ENCODE peak calls at places on chromosomes 4 and X, in four cellular contexts. One of them, this sample, is unnamed.

GRCh38 chrX:109632906-109633504 is 8.0 kb upstream of the KCNE5 start:
- DNase-seq in mucosa of descending colon: no peak
- DNase-seq in ovary: no peak
- DNase-seq in cardiac fibroblast: peak
- DNase-seq in this sample: peak

GRCh38 chr4:168335621-168336020 is 17.1 kb upstream of the DDX60 start:
- DNase-seq in ovary: no peak
- DNase-seq in mucosa of descending colon: no peak
- DNase-seq in cardiac fibroblast: no peak
- DNase-seq in this sample: no peak

GRCh38 chr4:88705223-88705622 is 7.6 kb upstream of the NAP1L5 start:
- DNase-seq in cardiac fibroblast: no peak
- DNase-seq in mucosa of descending colon: no peak
- DNase-seq in ovary: no peak
- DNase-seq in this sample: no peak

GRCh38 chr4:189021831-189022230 is 882.6 kb downstream of the TRIML1 start:
- DNase-seq in mucosa of descending colon: no peak
- DNase-seq in ovary: no peak
- DNase-seq in cardiac fibroblast: peak
- DNase-seq in this sample: peak

GRCh38 chr4:1082215-1083182 is 30.9 kb downstream of the RNF212 start:
- DNase-seq in mucosa of descending colon: peak
- DNase-seq in cardiac fibroblast: peak
- DNase-seq in ovary: no peak
- DNase-seq in this sample: peak

GRCh38 chr4:98504091-98504490 is 154.3 kb downstream of the TSPAN5 start:
- DNase-seq in cardiac fibroblast: no peak
- DNase-seq in mucosa of descending colon: no peak
- DNase-seq in ovary: no peak
- DNase-seq in this sample: no peak

GRCh38 chrX:141468940-141469339 is 115.6 kb downstream of the SPANXA1 start:
- DNase-seq in cardiac fibroblast: peak
- DNase-seq in mucosa of descending colon: no peak
- DNase-seq in ovary: no peak
- DNase-seq in this sample: peak

GRCh38 chr4:94766856-94767255 is 9.1 kb downstream of the BMPR1B start:
- DNase-seq in ovary: no peak
- DNase-seq in mucosa of descending colon: no peak
- DNase-seq in cardiac fibroblast: peak
- DNase-seq in this sample: peak

GRCh38 chr4:78829296-78829695 is 53.1 kb downstream of the BMP2K start:
- DNase-seq in ovary: no peak
- DNase-seq in mucosa of descending colon: no peak
- DNase-seq in cardiac fibroblast: peak
- DNase-seq in this sample: no peak

GRCh38 chr4:104591505-104591904 is 96.8 kb upstream of the CXXC4 start:
- DNase-seq in mucosa of descending colon: no peak
- DNase-seq in cardiac fibroblast: no peak
- DNase-seq in ovary: no peak
- DNase-seq in this sample: no peak

GRCh38 chr4:32172761-32173160 is 1452.6 kb downstream of the PCDH7 start:
- DNase-seq in mucosa of descending colon: no peak
- DNase-seq in cardiac fibroblast: peak
- DNase-seq in ovary: no peak
- DNase-seq in this sample: no peak

GRCh38 chr4:76630748-76631147 is 195.7 kb downstream of the SHROOM3 start:
- DNase-seq in ovary: no peak
- DNase-seq in cardiac fibroblast: no peak
- DNase-seq in mucosa of descending colon: no peak
- DNase-seq in this sample: no peak

GRCh38 chrX:150616179-150616862 is 47.9 kb downstream of the MTM1 start:
- DNase-seq in cardiac fibroblast: no peak
- DNase-seq in ovary: no peak
- DNase-seq in mucosa of descending colon: no peak
- DNase-seq in this sample: no peak

GRCh38 chr4:25433966-25434667 is 57.1 kb downstream of the ANAPC4 start:
- DNase-seq in cardiac fibroblast: no peak
- DNase-seq in ovary: no peak
- DNase-seq in mucosa of descending colon: no peak
- DNase-seq in this sample: no peak

GRCh38 chr4:48710446-48711209 is 69.5 kb downstream of the FRYL start:
- DNase-seq in cardiac fibroblast: peak
- DNase-seq in mucosa of descending colon: no peak
- DNase-seq in ovary: no peak
- DNase-seq in this sample: peak

GRCh38 chr4:75698162-75698962 is 25.2 kb upstream of the G3BP2 start:
- DNase-seq in cardiac fibroblast: no peak
- DNase-seq in ovary: no peak
- DNase-seq in mucosa of descending colon: no peak
- DNase-seq in this sample: no peak

GRCh38 chrX:22135171-22135711 is 103.1 kb downstream of the PHEX start:
- DNase-seq in mucosa of descending colon: no peak
- DNase-seq in ovary: no peak
- DNase-seq in cardiac fibroblast: peak
- DNase-seq in this sample: peak

GRCh38 chr4:139835006-139835405 is 169.4 kb downstream of the MGST2 start:
- DNase-seq in mucosa of descending colon: no peak
- DNase-seq in ovary: no peak
- DNase-seq in cardiac fibroblast: no peak
- DNase-seq in this sample: no peak

GRCh38 chrX:6694977-6695376 is 160.1 kb upstream of the VCX3A start:
- DNase-seq in cardiac fibroblast: no peak
- DNase-seq in ovary: no peak
- DNase-seq in mucosa of descending colon: no peak
- DNase-seq in this sample: no peak

GRCh38 chrX:129637217-129638109 is 17.3 kb downstream of the APLN start:
- DNase-seq in mucosa of descending colon: peak
- DNase-seq in ovary: peak
- DNase-seq in cardiac fibroblast: peak
- DNase-seq in this sample: peak

GRCh38 chr4:174522183-174523002 is at the start of gene HPGD:
- DNase-seq in ovary: no peak
- DNase-seq in mucosa of descending colon: peak
- DNase-seq in cardiac fibroblast: peak
- DNase-seq in this sample: peak

DNA sequence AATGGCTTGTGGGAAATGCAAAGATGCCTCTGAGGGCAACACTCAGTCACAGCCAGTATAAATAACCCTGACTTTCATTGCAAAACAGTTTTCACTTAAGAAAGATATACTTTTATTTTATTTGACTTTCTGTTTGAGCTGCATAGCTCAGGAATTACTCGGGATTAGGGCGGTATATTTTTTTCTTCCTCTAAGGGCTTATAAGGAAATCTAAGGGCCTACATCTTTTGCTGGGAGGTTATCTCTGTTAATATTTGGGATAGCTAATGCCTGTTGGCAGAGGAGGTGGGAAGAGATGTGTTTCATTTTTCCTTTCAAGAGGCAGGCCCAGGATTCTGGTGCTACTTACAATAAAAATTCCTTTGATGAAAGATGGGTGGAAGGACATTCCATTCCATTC is 28.8 kb upstream of the EGFL6 start:
- DNase-seq in mucosa of descending colon: no peak
- DNase-seq in cardiac fibroblast: no peak
- DNase-seq in ovary: no peak
- DNase-seq in this sample: no peak
- TF ChIP-seq CTCF in mucosa of descending colon: no peak
- TF ChIP-seq CTCF in cardiac fibroblast: no peak
- TF ChIP-seq CTCF in ovary: no peak
- TF ChIP-seq CTCF in this sample: no peak

GRCh38 chr4:22093126-22093525 is 144.6 kb upstream of the KCNIP4 start:
- DNase-seq in ovary: no peak
- DNase-seq in cardiac fibroblast: no peak
- DNase-seq in mucosa of descending colon: no peak
- DNase-seq in this sample: no peak

GRCh38 chr4:22091906-22092305 is 143.3 kb upstream of the KCNIP4 start:
- DNase-seq in mucosa of descending colon: no peak
- DNase-seq in ovary: no peak
- DNase-seq in cardiac fibroblast: peak
- DNase-seq in this sample: no peak

GRCh38 chr4:22094217-22094616 is 145.6 kb upstream of the KCNIP4 start:
- DNase-seq in ovary: no peak
- DNase-seq in cardiac fibroblast: no peak
- DNase-seq in mucosa of descending colon: no peak
- DNase-seq in this sample: no peak

GRCh38 chr4:22090655-22091350 is 142.2 kb upstream of the KCNIP4 start:
- DNase-seq in mucosa of descending colon: no peak
- DNase-seq in cardiac fibroblast: peak
- DNase-seq in ovary: no peak
- DNase-seq in this sample: peak

DNA sequence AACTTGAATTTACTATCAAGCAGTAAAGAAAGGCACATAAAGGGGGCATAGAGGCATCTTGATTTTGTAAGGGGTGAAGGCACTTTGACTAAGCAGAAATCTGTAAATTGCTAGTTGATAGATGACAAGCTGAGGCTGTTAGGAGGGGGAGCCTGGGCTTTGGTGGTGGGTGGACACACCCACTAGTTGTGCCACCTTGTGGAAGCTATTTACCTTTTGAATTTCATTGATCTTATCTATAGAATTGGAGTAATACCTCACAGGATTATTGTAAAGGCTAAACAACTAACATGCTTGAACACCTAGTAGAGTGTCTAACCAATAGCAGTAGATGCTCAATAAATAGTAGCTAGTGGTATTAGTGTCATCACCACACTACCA is 142.8 kb upstream of the KCNIP4 start:
- DNase-seq in ovary: no peak
- DNase-seq in mucosa of descending colon: no peak
- DNase-seq in cardiac fibroblast: no peak
- DNase-seq in this sample: peak
- TF ChIP-seq CTCF in ovary: no peak
- TF ChIP-seq CTCF in mucosa of descending colon: no peak
- TF ChIP-seq CTCF in cardiac fibroblast: no peak
- TF ChIP-seq CTCF in this sample: no peak

DNA sequence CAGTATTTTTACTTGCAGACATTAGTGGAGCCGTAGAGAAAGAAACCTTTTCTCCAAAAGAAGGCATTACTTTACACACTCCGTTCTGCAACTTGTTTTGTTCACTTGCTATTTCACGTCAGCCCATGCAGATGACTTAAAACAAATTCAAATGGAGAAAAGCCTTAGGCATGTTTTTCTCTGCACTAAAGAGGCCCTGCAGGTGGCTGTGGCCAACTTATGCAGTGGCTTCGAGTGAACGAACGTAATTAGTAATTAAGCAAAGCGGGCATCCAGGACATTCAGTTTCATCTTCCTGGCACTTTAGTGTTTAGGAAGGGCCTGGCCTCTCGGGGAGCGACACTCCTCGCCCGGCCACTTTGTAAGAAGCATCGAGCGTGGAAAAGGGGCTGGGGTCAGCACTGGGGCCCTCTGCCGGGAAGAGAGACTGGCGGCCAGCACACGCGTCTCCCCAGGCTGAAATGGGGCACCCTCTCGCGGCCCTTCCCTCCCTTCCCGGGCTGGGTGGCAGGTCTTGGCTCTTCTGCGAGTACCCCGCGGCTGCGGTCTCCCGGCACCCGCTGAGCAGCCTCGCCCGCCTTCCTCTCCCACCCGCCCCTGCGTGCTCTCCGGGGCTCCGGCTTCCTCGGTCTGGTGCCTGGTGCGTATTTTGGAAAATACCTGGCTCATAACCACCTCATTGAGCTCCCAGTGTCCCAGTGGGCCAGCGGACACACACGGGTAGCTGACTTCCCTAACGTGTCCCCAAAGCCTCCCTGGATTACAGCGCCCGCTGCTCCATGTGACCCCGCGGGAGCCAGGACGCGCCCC is 706 bp upstream of the CYP4V2 start:
- DNase-seq in cardiac fibroblast: peak
- DNase-seq in mucosa of descending colon: peak
- DNase-seq in ovary: no peak
- DNase-seq in this sample: no peak
- TF ChIP-seq CTCF in cardiac fibroblast: no peak
- TF ChIP-seq CTCF in mucosa of descending colon: no peak
- TF ChIP-seq CTCF in ovary: no peak
- TF ChIP-seq CTCF in this sample: no peak

GRCh38 chr4:145618912-145619638 is at the start of gene MMAA:
- DNase-seq in cardiac fibroblast: peak
- DNase-seq in ovary: peak
- DNase-seq in mucosa of descending colon: peak
- DNase-seq in this sample: peak
- TF ChIP-seq CTCF in cardiac fibroblast: peak
- TF ChIP-seq CTCF in ovary: peak
- TF ChIP-seq CTCF in mucosa of descending colon: no peak
- TF ChIP-seq CTCF in this sample: peak

GRCh38 chrX:13876652-13877051 is 59.8 kb upstream of the GPM6B start:
- DNase-seq in cardiac fibroblast: peak
- DNase-seq in ovary: no peak
- DNase-seq in mucosa of descending colon: no peak
- DNase-seq in this sample: peak

DNA sequence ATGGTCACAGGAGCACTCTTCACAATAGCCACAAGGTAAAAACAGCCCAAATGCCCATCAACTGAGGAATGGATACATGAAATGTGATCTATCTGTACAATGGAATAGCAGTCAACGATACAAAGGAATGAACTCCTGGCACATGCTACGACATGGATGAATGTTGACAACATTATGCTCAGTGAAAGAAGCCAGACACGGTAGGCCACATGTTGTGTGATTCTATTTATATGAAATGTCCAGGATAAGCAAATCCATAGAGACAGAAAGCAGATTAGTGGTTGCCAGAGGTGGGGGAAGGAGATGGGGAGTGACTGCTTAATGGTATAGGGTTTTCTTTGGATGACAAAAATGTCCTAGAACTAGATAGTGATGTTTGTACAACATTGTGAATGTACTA is 58.7 kb upstream of the GPM6B start:
- DNase-seq in ovary: no peak
- DNase-seq in cardiac fibroblast: no peak
- DNase-seq in mucosa of descending colon: no peak
- DNase-seq in this sample: no peak
- TF ChIP-seq CTCF in ovary: no peak
- TF ChIP-seq CTCF in cardiac fibroblast: no peak
- TF ChIP-seq CTCF in mucosa of descending colon: no peak
- TF ChIP-seq CTCF in this sample: no peak

DNA sequence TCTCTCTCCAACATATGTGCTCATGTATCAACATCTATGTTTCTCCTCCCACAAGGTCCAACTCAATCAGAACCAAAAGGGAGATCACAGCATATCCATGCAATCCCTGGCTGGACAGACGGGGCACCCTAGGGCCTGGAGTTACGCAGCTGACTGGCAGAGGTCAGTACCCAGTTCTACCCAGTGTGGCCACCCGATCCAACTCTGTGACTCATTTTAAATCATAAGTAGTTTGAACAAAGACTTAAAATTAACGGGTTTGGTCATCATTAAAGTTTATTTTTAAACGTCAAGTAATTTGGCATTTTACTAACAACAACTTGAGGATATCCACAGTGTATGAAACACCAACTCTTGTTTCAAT is 59.5 kb downstream of the APBB2 start:
- DNase-seq in mucosa of descending colon: no peak
- DNase-seq in cardiac fibroblast: peak
- DNase-seq in ovary: no peak
- DNase-seq in this sample: peak
- TF ChIP-seq CTCF in mucosa of descending colon: no peak
- TF ChIP-seq CTCF in cardiac fibroblast: no peak
- TF ChIP-seq CTCF in ovary: no peak
- TF ChIP-seq CTCF in this sample: peak

GRCh38 chr4:69156913-69157312 is 57.6 kb downstream of the UGT2B11 start:
- DNase-seq in ovary: no peak
- DNase-seq in mucosa of descending colon: no peak
- DNase-seq in cardiac fibroblast: peak
- DNase-seq in this sample: peak
- TF ChIP-seq CTCF in ovary: no peak
- TF ChIP-seq CTCF in mucosa of descending colon: no peak
- TF ChIP-seq CTCF in cardiac fibroblast: peak
- TF ChIP-seq CTCF in this sample: no peak

GRCh38 chr4:160877087-160877790 is 1286.6 kb downstream of the FSTL5 start:
- DNase-seq in ovary: no peak
- DNase-seq in mucosa of descending colon: no peak
- DNase-seq in cardiac fibroblast: no peak
- DNase-seq in this sample: peak
- TF ChIP-seq CTCF in ovary: no peak
- TF ChIP-seq CTCF in mucosa of descending colon: no peak
- TF ChIP-seq CTCF in cardiac fibroblast: no peak
- TF ChIP-seq CTCF in this sample: no peak

This sample was measured in MCF 10A.